ENCODE peak calls at places on chromosomes 4 and X, in five cellular contexts. One of them, this sample, is unnamed.

GRCh38 chrX:16076834-16077233 is 46.5 kb upstream of the GRPR start:
- DNase-seq in HepG2: no peak
- DNase-seq in astrocyte: no peak
- DNase-seq in adrenal gland: no peak
- DNase-seq in CD4-positive, alpha-beta memory T cell: no peak
- DNase-seq in this sample: no peak

GRCh38 chr4:112951362-112951962 is 98.0 kb upstream of the ANK2 start:
- DNase-seq in HepG2: peak; percentile 9
- DNase-seq in astrocyte: peak; percentile 2
- DNase-seq in CD4-positive, alpha-beta memory T cell: no peak
- DNase-seq in adrenal gland: no peak
- DNase-seq in this sample: no peak

GRCh38 chr4:118124977-118125376 is 90.7 kb downstream of the NDST3 start:
- DNase-seq in adrenal gland: no peak
- DNase-seq in CD4-positive, alpha-beta memory T cell: no peak
- DNase-seq in astrocyte: no peak
- DNase-seq in HepG2: no peak
- DNase-seq in this sample: no peak

GRCh38 chr4:47040828-47041227 is 9.5 kb downstream of the GABRB1 start:
- DNase-seq in astrocyte: no peak
- DNase-seq in CD4-positive, alpha-beta memory T cell: no peak
- DNase-seq in HepG2: no peak
- DNase-seq in adrenal gland: no peak
- DNase-seq in this sample: no peak

GRCh38 chr4:151484396-151485102 is 75.6 kb downstream of the FHIP1A start:
- DNase-seq in adrenal gland: no peak
- DNase-seq in astrocyte: peak; percentile 91
- DNase-seq in CD4-positive, alpha-beta memory T cell: no peak
- DNase-seq in HepG2: peak; percentile 38
- DNase-seq in this sample: no peak

GRCh38 chr4:3177905-3178304 is 71.1 kb upstream of the MSANTD1 start:
- DNase-seq in adrenal gland: no peak
- DNase-seq in astrocyte: no peak
- DNase-seq in HepG2: no peak
- DNase-seq in CD4-positive, alpha-beta memory T cell: no peak
- DNase-seq in this sample: no peak

GRCh38 chr4:155529197-155529596 is 137.5 kb upstream of the GUCY1A1 start:
- DNase-seq in HepG2: no peak
- DNase-seq in astrocyte: no peak
- DNase-seq in adrenal gland: no peak
- DNase-seq in CD4-positive, alpha-beta memory T cell: no peak
- DNase-seq in this sample: no peak

GRCh38 chr4:8871417-8872401 is at the start of gene HMX1:
- DNase-seq in CD4-positive, alpha-beta memory T cell: no peak
- DNase-seq in astrocyte: no peak
- DNase-seq in adrenal gland: no peak
- DNase-seq in HepG2: no peak
- DNase-seq in this sample: no peak

GRCh38 chr4:163264934-163265333 is 67.5 kb downstream of the NPY1R start:
- DNase-seq in HepG2: no peak
- DNase-seq in astrocyte: no peak
- DNase-seq in adrenal gland: no peak
- DNase-seq in CD4-positive, alpha-beta memory T cell: no peak
- DNase-seq in this sample: no peak

GRCh38 chr4:10083331-10083769 is 33.2 kb downstream of the WDR1 start:
- DNase-seq in CD4-positive, alpha-beta memory T cell: no peak
- DNase-seq in HepG2: no peak
- DNase-seq in adrenal gland: peak; percentile 45
- DNase-seq in astrocyte: no peak
- DNase-seq in this sample: peak; percentile 70

GRCh38 chr4:9933184-9933583 is 88.1 kb downstream of the SLC2A9 start:
- DNase-seq in adrenal gland: no peak
- DNase-seq in CD4-positive, alpha-beta memory T cell: no peak
- DNase-seq in astrocyte: no peak
- DNase-seq in HepG2: no peak
- DNase-seq in this sample: no peak

GRCh38 chr4:155822572-155822971 is 43.5 kb downstream of the ASIC5 start:
- DNase-seq in HepG2: no peak
- DNase-seq in adrenal gland: no peak
- DNase-seq in astrocyte: no peak
- DNase-seq in CD4-positive, alpha-beta memory T cell: no peak
- DNase-seq in this sample: no peak

GRCh38 chrX:58025979-58026378 is 115.7 kb upstream of the ZXDA start:
- DNase-seq in astrocyte: no peak
- DNase-seq in CD4-positive, alpha-beta memory T cell: peak; percentile 37
- DNase-seq in adrenal gland: peak; percentile 57
- DNase-seq in HepG2: peak; percentile 17
- DNase-seq in this sample: no peak

GRCh38 chrX:64176876-64177275 is 28.6 kb downstream of the AMER1 start:
- DNase-seq in astrocyte: no peak
- DNase-seq in CD4-positive, alpha-beta memory T cell: no peak
- DNase-seq in adrenal gland: no peak
- DNase-seq in HepG2: peak; percentile 5
- DNase-seq in this sample: no peak

GRCh38 chrX:37047776-37048175 is 39.6 kb downstream of the FAM47C start:
- DNase-seq in HepG2: no peak
- DNase-seq in CD4-positive, alpha-beta memory T cell: no peak
- DNase-seq in astrocyte: no peak
- DNase-seq in adrenal gland: no peak
- DNase-seq in this sample: no peak

GRCh38 chr4:99013402-99013843 is 17.9 kb downstream of the METAP1 start:
- DNase-seq in adrenal gland: no peak
- DNase-seq in astrocyte: peak; percentile 46
- DNase-seq in CD4-positive, alpha-beta memory T cell: no peak
- DNase-seq in HepG2: peak; percentile 57
- DNase-seq in this sample: no peak

GRCh38 chrX:131802836-131803626 is 220.1 kb upstream of the STK26 start:
- DNase-seq in CD4-positive, alpha-beta memory T cell: peak; percentile 33
- DNase-seq in HepG2: no peak
- DNase-seq in adrenal gland: no peak
- DNase-seq in astrocyte: no peak
- DNase-seq in this sample: peak; percentile 86

GRCh38 chr4:92031825-92032224 is 271.9 kb upstream of the GRID2 start:
- DNase-seq in adrenal gland: no peak
- DNase-seq in HepG2: no peak
- DNase-seq in CD4-positive, alpha-beta memory T cell: no peak
- DNase-seq in astrocyte: no peak
- DNase-seq in this sample: no peak

GRCh38 chrX:108313662-108314061 is 124.6 kb downstream of the COL4A6 start:
- DNase-seq in adrenal gland: no peak
- DNase-seq in astrocyte: peak; percentile 32
- DNase-seq in CD4-positive, alpha-beta memory T cell: no peak
- DNase-seq in HepG2: no peak
- DNase-seq in this sample: no peak

GRCh38 chr4:189092596-189092995 is 848.1 kb upstream of the FRG1 start:
- DNase-seq in HepG2: no peak
- DNase-seq in CD4-positive, alpha-beta memory T cell: no peak
- DNase-seq in astrocyte: no peak
- DNase-seq in adrenal gland: no peak
- DNase-seq in this sample: no peak

GRCh38 chr4:105399535-105400161 is 74.2 kb downstream of the PPA2 start:
- DNase-seq in adrenal gland: no peak
- DNase-seq in CD4-positive, alpha-beta memory T cell: no peak
- DNase-seq in HepG2: no peak
- DNase-seq in astrocyte: peak; percentile 83
- DNase-seq in this sample: no peak

GRCh38 chr4:89294583-89295244 is 12.9 kb downstream of the GPRIN3 start:
- DNase-seq in HepG2: no peak
- DNase-seq in adrenal gland: no peak
- DNase-seq in CD4-positive, alpha-beta memory T cell: peak; percentile 62
- DNase-seq in astrocyte: no peak
- DNase-seq in this sample: no peak

GRCh38 chr4:7146059-7146763 is 46.1 kb upstream of the SORCS2 start:
- DNase-seq in adrenal gland: no peak
- DNase-seq in CD4-positive, alpha-beta memory T cell: no peak
- DNase-seq in astrocyte: no peak
- DNase-seq in HepG2: no peak
- DNase-seq in this sample: no peak
- H3K27me3 ChIP-seq in adrenal gland: no peaks in the 10 kb centered on the region
- H3K27me3 ChIP-seq in CD4-positive, alpha-beta memory T cell: peaks cover 4% of the 10 kb centered on the region
- H3K27me3 ChIP-seq in astrocyte: peaks cover 13% of the 10 kb centered on the region
- H3K27me3 ChIP-seq in HepG2: peaks cover 63% of the 10 kb centered on the region
- H3K27me3 ChIP-seq in this sample: no peaks in the 10 kb centered on the region

DNA sequence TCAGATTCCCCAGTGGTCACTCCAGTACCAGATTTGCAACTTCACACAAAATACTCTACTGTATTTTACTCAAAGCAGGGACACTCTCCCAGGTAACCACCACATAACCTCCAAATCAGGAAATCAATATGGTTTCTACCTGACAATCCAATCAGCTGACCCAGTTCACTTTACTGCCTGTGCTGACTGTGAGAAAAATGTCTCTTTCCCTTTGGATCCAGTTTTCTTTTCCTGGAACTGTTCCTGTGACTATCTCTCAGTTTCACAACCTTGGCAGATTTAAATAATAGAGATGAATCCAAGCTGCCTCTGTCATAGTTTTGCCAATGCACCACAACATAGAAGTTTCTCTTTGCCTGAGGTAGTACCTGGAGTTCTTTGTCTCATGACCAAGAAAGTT is 29.8 kb upstream of the IL9R start:
- DNase-seq in CD4-positive, alpha-beta memory T cell: no peak
- DNase-seq in astrocyte: no peak
- DNase-seq in adrenal gland: no peak
- DNase-seq in HepG2: no peak
- DNase-seq in this sample: no peak
- H3K4me3 ChIP-seq in CD4-positive, alpha-beta memory T cell: no peak overlapping the region
- H3K4me3 ChIP-seq in astrocyte: no peak overlapping the region
- H3K4me3 ChIP-seq in adrenal gland: no peak overlapping the region
- H3K4me3 ChIP-seq in HepG2: no peak overlapping the region
- H3K4me3 ChIP-seq in this sample: no peak overlapping the region

DNA sequence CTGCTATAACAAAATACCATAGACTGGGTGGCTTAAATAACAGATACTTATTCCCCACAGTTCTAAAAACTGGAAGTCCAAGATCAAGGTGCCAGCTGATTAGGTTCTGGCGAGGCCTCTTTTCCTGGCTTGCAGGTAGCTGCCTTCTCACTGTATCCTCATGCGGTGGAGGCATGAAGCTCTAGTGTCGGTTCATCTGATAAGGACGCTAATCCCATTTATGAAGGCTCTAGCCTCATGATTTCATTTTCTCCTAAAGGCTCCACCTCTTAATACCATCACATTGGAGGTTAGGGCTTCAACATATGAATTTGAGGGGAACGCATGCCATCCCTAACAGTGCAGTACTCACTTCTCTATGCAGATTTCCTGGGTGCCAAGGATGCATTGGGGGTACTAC is 57.9 kb upstream of the STIM2 start:
- DNase-seq in CD4-positive, alpha-beta memory T cell: no peak
- DNase-seq in adrenal gland: no peak
- DNase-seq in astrocyte: no peak
- DNase-seq in HepG2: no peak
- DNase-seq in this sample: no peak
- H3K4me1 ChIP-seq in CD4-positive, alpha-beta memory T cell: no peaks in the 10 kb centered on the region
- H3K4me1 ChIP-seq in adrenal gland: no peaks in the 10 kb centered on the region
- H3K4me1 ChIP-seq in astrocyte: no peaks in the 10 kb centered on the region
- H3K4me1 ChIP-seq in HepG2: no peaks in the 10 kb centered on the region
- H3K4me1 ChIP-seq in this sample: no peaks in the 10 kb centered on the region

GRCh38 chrX:140501321-140501720 is 3.5 kb downstream of the SOX3 start:
- DNase-seq in CD4-positive, alpha-beta memory T cell: no peak
- DNase-seq in adrenal gland: no peak
- DNase-seq in astrocyte: no peak
- DNase-seq in HepG2: no peak
- DNase-seq in this sample: no peak
- H3K27me3 ChIP-seq in CD4-positive, alpha-beta memory T cell: no peaks in the 10 kb centered on the region
- H3K27me3 ChIP-seq in adrenal gland: peaks cover 83% of the 10 kb centered on the region
- H3K27me3 ChIP-seq in astrocyte: peaks cover 40% of the 10 kb centered on the region
- H3K27me3 ChIP-seq in HepG2: no peaks in the 10 kb centered on the region
- H3K27me3 ChIP-seq in this sample: no peaks in the 10 kb centered on the region

GRCh38 chrX:10769165-10769564 is 148.8 kb upstream of the MID1 start:
- DNase-seq in CD4-positive, alpha-beta memory T cell: no peak
- DNase-seq in adrenal gland: no peak
- DNase-seq in astrocyte: peak; percentile 23
- DNase-seq in HepG2: no peak
- DNase-seq in this sample: no peak
- H3K4me3 ChIP-seq in CD4-positive, alpha-beta memory T cell: no peak overlapping the region
- H3K4me3 ChIP-seq in adrenal gland: no peak overlapping the region
- H3K4me3 ChIP-seq in astrocyte: peak overlapping the region; percentile 38
- H3K4me3 ChIP-seq in HepG2: no peak overlapping the region
- H3K4me3 ChIP-seq in this sample: no peak overlapping the region

DNA sequence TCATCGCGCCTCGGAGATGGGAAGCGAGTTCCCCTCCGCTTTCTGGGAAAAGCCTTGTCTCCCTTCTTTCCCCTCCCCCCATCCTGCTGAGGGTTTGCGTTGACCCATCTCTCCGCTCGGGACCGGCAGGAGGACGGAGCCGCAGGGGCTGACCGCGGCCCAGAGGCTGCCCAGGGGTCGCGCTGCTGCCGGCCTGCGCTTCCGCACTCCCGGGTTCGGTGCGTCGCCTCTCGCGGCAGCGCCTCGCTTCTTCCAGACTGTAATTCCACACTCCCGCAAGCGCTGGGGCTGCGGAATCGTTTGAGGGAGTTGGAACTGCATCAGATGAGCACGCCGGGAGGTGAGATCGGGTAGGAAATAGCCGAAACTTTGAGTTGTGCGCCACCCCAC is 88.3 kb downstream of the BCOR start:
- DNase-seq in adrenal gland: no peak
- DNase-seq in CD4-positive, alpha-beta memory T cell: no peak
- DNase-seq in HepG2: no peak
- DNase-seq in astrocyte: no peak
- DNase-seq in this sample: peak; percentile 60
- H3K4me1 ChIP-seq in adrenal gland: peaks cover 13% of the 10 kb centered on the region
- H3K4me1 ChIP-seq in CD4-positive, alpha-beta memory T cell: peaks cover 22% of the 10 kb centered on the region
- H3K4me1 ChIP-seq in HepG2: peaks cover 23% of the 10 kb centered on the region
- H3K4me1 ChIP-seq in astrocyte: peaks cover 28% of the 10 kb centered on the region
- H3K4me1 ChIP-seq in this sample: no peaks in the 10 kb centered on the region

GRCh38 chrX:28628101-28628500 is 40.9 kb downstream of the IL1RAPL1 start:
- DNase-seq in adrenal gland: no peak
- DNase-seq in CD4-positive, alpha-beta memory T cell: no peak
- DNase-seq in HepG2: peak; percentile 1
- DNase-seq in astrocyte: no peak
- DNase-seq in this sample: no peak
- H3K27me3 ChIP-seq in adrenal gland: no peaks in the 10 kb centered on the region
- H3K27me3 ChIP-seq in CD4-positive, alpha-beta memory T cell: no peaks in the 10 kb centered on the region
- H3K27me3 ChIP-seq in HepG2: no peaks in the 10 kb centered on the region
- H3K27me3 ChIP-seq in astrocyte: no peaks in the 10 kb centered on the region
- H3K27me3 ChIP-seq in this sample: no peaks in the 10 kb centered on the region

DNA sequence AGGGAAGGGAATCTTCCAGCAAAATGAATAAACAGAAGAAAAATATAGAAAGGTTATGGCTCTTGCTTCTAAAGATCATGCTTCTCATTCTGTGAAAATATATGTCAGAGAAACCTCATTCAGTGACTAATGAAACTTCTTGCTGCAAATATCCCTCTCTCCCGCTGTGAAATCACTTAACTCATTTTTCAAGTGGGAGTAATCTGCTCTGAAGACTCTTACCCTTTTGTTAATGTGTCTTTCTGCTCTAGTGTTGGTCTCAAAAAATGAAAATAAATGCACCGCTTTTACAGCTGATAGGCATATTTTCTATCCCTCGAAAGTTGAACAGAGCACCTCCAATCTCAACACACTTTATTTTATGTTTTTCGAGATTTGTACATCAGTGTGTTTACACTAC is 252.3 kb downstream of the NLGN4X start:
- DNase-seq in HepG2: no peak
- DNase-seq in CD4-positive, alpha-beta memory T cell: no peak
- DNase-seq in adrenal gland: no peak
- DNase-seq in astrocyte: peak; percentile 16
- DNase-seq in this sample: no peak
- H3K4me3 ChIP-seq in HepG2: no peak overlapping the region
- H3K4me3 ChIP-seq in CD4-positive, alpha-beta memory T cell: no peak overlapping the region
- H3K4me3 ChIP-seq in adrenal gland: no peak overlapping the region
- H3K4me3 ChIP-seq in astrocyte: no peak overlapping the region
- H3K4me3 ChIP-seq in this sample: no peak overlapping the region

This sample was measured in aorta.